ENCODE peak calls at places on chromosome 20, in nine cellular contexts. L, Q, G, T, H, W, A, N and C are unnamed samples.

GRCh38 chr20:34108616-34109174 is 3.3 kb downstream of the EIF2S2 start:
- DNase-seq in L (no peak), Q (no peak), G (no peak), T (no peak), H (no peak), W (no peak), A (no peak), N (no peak), C (no peak)

GRCh38 chr20:38877483-38877882 is 48.7 kb upstream of the FAM83D start:
- DNase-seq in L (no peak), Q (no peak), G (no peak), T (no peak), H (no peak), W (no peak), A (no peak), N (no peak), C (no peak)

GRCh38 chr20:57653910-57654309 is 33.7 kb upstream of the ZBP1 start:
- DNase-seq in L (no peak), Q (peak; percentile 80), G (no peak), T (no peak), H (no peak), W (no peak), A (peak; percentile 6), N (no peak), C (peak; percentile 5)

GRCh38 chr20:43942661-43943285 is 28.1 kb downstream of the TOX2 start:
- DNase-seq in L (no peak), Q (no peak), G (no peak), T (no peak), H (no peak), W (peak; percentile 68), A (no peak), N (no peak), C (peak; percentile 47)

GRCh38 chr20:37734228-37734980 is 40.6 kb downstream of the CTNNBL1 start:
- DNase-seq in L (no peak), Q (no peak), G (no peak), T (no peak), H (no peak), W (peak; percentile 90), A (no peak), N (no peak), C (no peak)

GRCh38 chr20:33567949-33568348 is 78.1 kb downstream of the CBFA2T2 start:
- DNase-seq in L (no peak), Q (no peak), G (no peak), T (no peak), H (no peak), W (no peak), A (no peak), N (no peak), C (no peak)

GRCh38 chr20:51886341-51886740 is 84.0 kb upstream of the SALL4 start:
- DNase-seq in L (no peak), Q (no peak), G (no peak), T (no peak), H (no peak), W (no peak), A (no peak), N (no peak), C (no peak)

GRCh38 chr20:38139919-38140753 is 24.9 kb downstream of the TGM2 start:
- DNase-seq in L (no peak), Q (peak; percentile 71), G (no peak), T (no peak), H (peak; percentile 47), W (no peak), A (no peak), N (no peak), C (no peak)

GRCh38 chr20:24843443-24843715 is 105.7 kb upstream of the CST7 start:
- DNase-seq in L (no peak), Q (no peak), G (no peak), T (no peak), H (no peak), W (no peak), A (no peak), N (no peak), C (no peak)

GRCh38 chr20:6588296-6588695 is 179.2 kb upstream of the BMP2 start:
- DNase-seq in L (no peak), Q (no peak), G (no peak), T (peak; percentile 7), H (peak; percentile 18), W (peak; percentile 40), A (no peak), N (peak; percentile 18), C (no peak)

GRCh38 chr20:19996970-19997369 is 20.2 kb upstream of the NAA20 start:
- DNase-seq in L (no peak), Q (no peak), G (peak; percentile 59), T (no peak), H (no peak), W (no peak), A (no peak), N (no peak), C (no peak)

DNA sequence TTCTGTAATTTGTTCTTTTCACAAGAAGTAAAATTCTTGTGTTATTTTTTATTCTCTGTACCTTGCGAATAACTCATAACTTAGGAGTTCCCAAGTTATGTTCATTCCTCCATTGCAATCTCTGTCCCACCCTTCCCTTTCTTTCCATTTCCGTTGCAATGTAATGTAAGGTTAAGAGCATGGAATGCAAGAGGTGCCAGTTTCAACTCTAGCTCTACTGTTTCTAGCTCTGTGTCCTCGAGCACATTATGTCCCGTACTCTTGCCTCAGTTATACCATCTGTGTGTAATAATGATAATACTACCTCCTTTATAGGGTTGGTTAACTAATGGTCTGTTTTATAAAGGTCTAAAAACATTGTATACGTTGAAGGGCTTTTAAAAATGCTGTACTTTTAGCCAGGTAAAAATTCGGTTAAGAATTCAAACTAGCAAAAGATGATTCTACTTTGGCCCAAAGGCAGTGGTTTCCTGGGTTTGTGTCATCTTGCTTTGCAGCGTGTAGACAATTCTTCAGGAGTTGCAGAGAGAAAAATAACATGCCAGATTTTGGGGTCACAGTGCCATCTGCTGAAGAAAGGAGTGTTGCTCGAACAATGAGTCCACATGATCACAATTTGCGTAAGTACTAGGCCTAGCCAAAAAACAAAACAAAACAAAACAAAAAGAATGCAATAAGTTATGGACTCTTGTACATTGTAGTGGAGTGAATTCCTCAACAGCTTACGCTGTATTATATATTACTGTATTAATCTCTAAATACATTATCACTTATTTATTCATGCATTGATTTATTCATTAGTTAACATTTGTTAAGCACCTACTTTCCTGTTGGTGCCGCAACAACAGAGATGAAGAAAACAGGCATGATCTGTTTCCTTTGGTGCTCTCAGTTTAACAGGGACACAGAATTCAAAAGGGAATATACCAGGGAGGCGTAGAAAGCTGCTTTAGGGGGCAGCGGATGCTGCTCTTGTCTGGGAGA is 10.0 kb upstream of the PFDN4 start:
- DNase-seq in L (no peak), Q (no peak), G (no peak), T (no peak), H (no peak), W (peak; percentile 74), A (peak; percentile 48), N (no peak), C (peak; percentile 74)
- TF ChIP-seq CTCF in L (peak; percentile 40), Q (peak; percentile 100), G (no peak), T (no peak), H (no peak), W (peak; percentile 49), A (peak; percentile 90), N (no peak), C (peak; percentile 60)

DNA sequence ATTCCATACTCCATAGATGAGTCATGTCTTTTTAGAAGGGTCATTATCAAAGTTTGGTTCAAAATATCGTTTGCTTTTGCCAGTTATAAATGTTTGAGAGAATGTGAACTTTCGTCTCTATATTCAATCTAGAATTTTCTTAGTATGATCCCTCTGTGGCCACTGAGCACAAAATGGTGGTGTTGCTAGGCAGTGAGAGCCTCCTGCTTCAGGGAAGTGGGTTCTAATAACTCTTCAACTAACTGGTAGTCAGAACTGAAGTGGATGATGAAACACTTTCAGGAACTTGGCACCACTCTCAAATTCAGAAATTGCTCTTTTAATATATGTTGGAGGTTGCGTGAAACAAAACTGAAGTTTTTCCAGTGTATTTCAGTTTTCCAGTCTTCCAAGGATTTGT is 125.0 kb upstream of the DOK5 start:
- DNase-seq in L (no peak), Q (no peak), G (no peak), T (no peak), H (no peak), W (peak; percentile 35), A (no peak), N (no peak), C (no peak)
- TF ChIP-seq CTCF in L (no peak), Q (no peak), G (no peak), T (no peak), H (no peak), W (no peak), A (no peak), N (no peak), C (no peak)

GRCh38 chr20:5397418-5397817 is 80.7 kb upstream of the PROKR2 start:
- DNase-seq in L (no peak), Q (no peak), G (no peak), T (no peak), H (no peak), W (no peak), A (no peak), N (no peak), C (peak; percentile 9)

GRCh38 chr20:5401277-5401676 is 84.5 kb upstream of the PROKR2 start:
- DNase-seq in L (no peak), Q (no peak), G (no peak), T (no peak), H (no peak), W (no peak), A (no peak), N (no peak), C (no peak)

GRCh38 chr20:5400164-5400762 is 83.5 kb upstream of the PROKR2 start:
- DNase-seq in L (no peak), Q (no peak), G (no peak), T (no peak), H (no peak), W (peak; percentile 5), A (no peak), N (no peak), C (peak; percentile 15)

GRCh38 chr20:5402903-5403531 is 86.3 kb upstream of the PROKR2 start:
- DNase-seq in L (no peak), Q (no peak), G (no peak), T (no peak), H (peak; percentile 9), W (peak; percentile 11), A (peak; percentile 55), N (no peak), C (peak; percentile 10)
- TF ChIP-seq CTCF in L (peak; percentile 72), Q (peak; percentile 74), G (no peak), T (no peak), H (no peak), W (peak; percentile 52), A (peak; percentile 55), N (no peak), C (no peak)

DNA sequence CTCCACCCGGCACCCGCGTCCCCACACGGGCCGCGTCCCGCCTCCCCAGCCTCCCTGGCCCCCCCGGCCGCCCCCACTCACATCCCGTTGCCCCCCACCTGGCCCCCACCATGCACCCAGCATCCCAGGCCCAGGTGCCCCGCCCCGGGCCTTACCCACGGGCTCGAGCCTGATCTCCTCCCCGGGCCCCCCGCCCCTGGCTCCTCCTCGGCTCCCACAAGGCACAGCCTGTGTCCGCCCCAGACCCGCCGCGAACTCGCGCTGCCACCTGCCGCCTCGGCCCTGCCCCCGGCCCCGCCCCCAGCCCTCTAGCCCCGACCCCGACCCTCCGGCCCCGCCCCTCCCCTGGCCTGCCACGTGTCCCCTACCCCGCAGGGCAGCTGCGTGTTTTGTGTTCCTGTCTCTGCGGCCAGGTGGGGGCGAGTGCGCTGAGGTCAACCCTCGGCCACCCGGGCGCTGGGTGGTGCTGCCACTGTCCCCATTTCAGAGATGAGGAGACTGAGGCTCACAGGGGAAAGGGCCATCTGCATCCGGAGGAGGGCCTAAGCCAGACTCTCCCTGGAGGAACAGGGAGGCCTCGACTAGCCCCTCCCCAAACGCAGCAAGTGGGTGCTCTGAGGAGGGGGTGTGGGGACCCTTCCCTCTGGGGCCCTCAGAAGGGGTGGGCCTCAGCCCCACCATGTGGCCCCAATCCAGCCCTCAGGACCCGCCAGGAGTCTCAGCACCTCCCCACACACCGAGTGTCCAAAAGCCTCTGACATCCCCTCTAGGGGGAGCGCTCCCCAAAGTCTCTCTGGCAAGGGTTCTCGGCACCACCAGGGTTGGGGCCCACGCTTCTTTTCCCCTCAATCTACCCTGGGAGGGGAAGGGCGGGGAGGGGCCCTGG is 99.8 kb downstream of the TAF4 start:
- DNase-seq in L (no peak), Q (peak; percentile 87), G (no peak), T (no peak), H (no peak), W (no peak), A (no peak), N (peak; percentile 38), C (no peak)
- TF ChIP-seq CTCF in L (no peak), Q (no peak), G (no peak), T (no peak), H (no peak), W (peak; percentile 1), A (no peak), N (no peak), C (no peak)